ENCODE peak calls at places on chromosomes 13 and 19, in six cellular contexts. N is stimulated activated CD4-positive, alpha-beta T cell treated with anti-CD3 and anti-CD28 coated beads, TNF-alpha, amount 100 ng/mL, for 4 hours; I is GM13977; H is T47D; Q is activated T-cell treated with anti-CD3 and anti-CD28 coated beads for 24 hours; U is myocyte. X is an unnamed sample.

GRCh38 chr13:71864981-71865857 is 1.8 kb downstream of the DACH1 start:
- DNase-seq in N (no peak), I (peak; percentile 14), H (no peak), Q (no peak), U (no peak), X (peak; percentile 26)

GRCh38 chr19:21571316-21571715 is 65.9 kb downstream of the ZNF429 start:
- DNase-seq in N (no peak), I (no peak), H (no peak), Q (no peak), U (no peak), X (no peak)

GRCh38 chr19:39645800-39646411 is 9.8 kb upstream of the LGALS16 start:
- DNase-seq in N (no peak), I (no peak), H (peak; percentile 57), Q (no peak), U (peak; percentile 46), X (peak; percentile 15)

GRCh38 chr13:48220592-48221300 is 12.3 kb upstream of the ITM2B start:
- DNase-seq in N (no peak), I (no peak), H (no peak), Q (no peak), U (no peak), X (no peak)

GRCh38 chr13:64471916-64472315 is 2758.2 kb downstream of the PCDH9 start:
- DNase-seq in N (no peak), I (no peak), H (peak; percentile 54), Q (no peak), U (peak; percentile 30), X (peak; percentile 72)

GRCh38 chr13:94707400-94708021 is 4.8 kb downstream of the SOX21 start:
- DNase-seq in N (no peak), I (peak; percentile 30), H (no peak), Q (no peak), U (no peak), X (no peak)

GRCh38 chr13:111126509-111126908 is 11.4 kb downstream of the ARHGEF7 start:
- DNase-seq in N (no peak), I (no peak), H (no peak), Q (no peak), U (no peak), X (no peak)

GRCh38 chr13:99990045-99990977 is 8.7 kb downstream of the ZIC2 start:
- DNase-seq in N (no peak), I (no peak), H (no peak), Q (no peak), U (no peak), X (no peak)

GRCh38 chr19:50873056-50873455 is at the start of gene KLK2:
- DNase-seq in N (no peak), I (no peak), H (no peak), Q (no peak), U (no peak), X (no peak)

GRCh38 chr19:4431808-4432674 is 25.6 kb downstream of the UBXN6 start:
- DNase-seq in N (no peak), I (peak; percentile 71), H (no peak), Q (no peak), U (no peak), X (no peak)

GRCh38 chr13:95155093-95155492 is 146.2 kb downstream of the ABCC4 start:
- DNase-seq in N (no peak), I (no peak), H (no peak), Q (no peak), U (no peak), X (peak; percentile 16)

GRCh38 chr19:50658438-50659317 is 9.4 kb downstream of the C19orf81 start:
- DNase-seq in N (peak; percentile 37), I (peak; percentile 93), H (peak; percentile 94), Q (peak; percentile 57), U (no peak), X (peak; percentile 74)

X was measured in ELR.